ENCODE peak calls at places on chromosomes 12 and 14, in five cellular contexts. One of them, this sample, is unnamed.

GRCh38 chr14:37595809-37596595 is 573 bp downstream of the TTC6 start:
- DNase-seq in IMR-90: peak
- DNase-seq in trophoblast cell: peak
- DNase-seq in mesenchymal stem cell: peak
- DNase-seq in H1: peak
- DNase-seq in this sample: peak

GRCh38 chr14:52716160-52716559 is 9.2 kb downstream of the PSMC6 start:
- DNase-seq in IMR-90: peak
- DNase-seq in trophoblast cell: no peak
- DNase-seq in mesenchymal stem cell: no peak
- DNase-seq in H1: no peak
- DNase-seq in this sample: no peak

GRCh38 chr12:112112423-112113132 is 4.0 kb upstream of the NAA25 start:
- DNase-seq in IMR-90: no peak
- DNase-seq in trophoblast cell: no peak
- DNase-seq in mesenchymal stem cell: no peak
- DNase-seq in H1: no peak
- DNase-seq in this sample: peak

GRCh38 chr12:131578828-131579227 is 132.1 kb upstream of the SFSWAP start:
- DNase-seq in IMR-90: no peak
- DNase-seq in trophoblast cell: no peak
- DNase-seq in mesenchymal stem cell: no peak
- DNase-seq in H1: no peak
- DNase-seq in this sample: no peak

GRCh38 chr14:24084439-24084838 is 9.7 kb upstream of the PCK2 start:
- DNase-seq in IMR-90: no peak
- DNase-seq in trophoblast cell: no peak
- DNase-seq in mesenchymal stem cell: no peak
- DNase-seq in H1: no peak
- DNase-seq in this sample: peak

GRCh38 chr14:68665116-68665515 is 127.8 kb downstream of the ZFP36L1 start:
- DNase-seq in IMR-90: peak
- DNase-seq in trophoblast cell: no peak
- DNase-seq in mesenchymal stem cell: no peak
- DNase-seq in H1: peak
- DNase-seq in this sample: no peak

GRCh38 chr14:104316723-104317499 is 178.5 kb downstream of the KIF26A start:
- DNase-seq in IMR-90: no peak
- DNase-seq in trophoblast cell: no peak
- DNase-seq in mesenchymal stem cell: no peak
- DNase-seq in H1: no peak
- DNase-seq in this sample: no peak

GRCh38 chr12:43287991-43288390 is 264.0 kb downstream of the ADAMTS20 start:
- DNase-seq in IMR-90: peak
- DNase-seq in trophoblast cell: no peak
- DNase-seq in mesenchymal stem cell: no peak
- DNase-seq in H1: no peak
- DNase-seq in this sample: no peak

GRCh38 chr12:132851465-132851864 is 22.8 kb upstream of the GOLGA3 start:
- DNase-seq in IMR-90: no peak
- DNase-seq in trophoblast cell: no peak
- DNase-seq in mesenchymal stem cell: no peak
- DNase-seq in H1: no peak
- DNase-seq in this sample: no peak

GRCh38 chr12:102009796-102010195 is 52.0 kb downstream of the WASHC3 start:
- DNase-seq in IMR-90: no peak
- DNase-seq in trophoblast cell: no peak
- DNase-seq in mesenchymal stem cell: no peak
- DNase-seq in H1: no peak
- DNase-seq in this sample: no peak

GRCh38 chr12:110826592-110827200 is 20.1 kb upstream of the CCDC63 start:
- DNase-seq in IMR-90: peak
- DNase-seq in trophoblast cell: peak
- DNase-seq in mesenchymal stem cell: peak
- DNase-seq in H1: peak
- DNase-seq in this sample: peak

GRCh38 chr12:6821271-6821673 is 349 bp upstream of the GPR162 start:
- DNase-seq in IMR-90: peak
- DNase-seq in trophoblast cell: no peak
- DNase-seq in mesenchymal stem cell: peak
- DNase-seq in H1: peak
- DNase-seq in this sample: peak

GRCh38 chr12:180445-180844 is 33.5 kb downstream of the SLC6A12 start:
- DNase-seq in IMR-90: peak
- DNase-seq in trophoblast cell: no peak
- DNase-seq in mesenchymal stem cell: peak
- DNase-seq in H1: no peak
- DNase-seq in this sample: no peak

GRCh38 chr12:53200458-53201169 is 6.4 kb downstream of the ITGB7 start:
- DNase-seq in IMR-90: no peak
- DNase-seq in trophoblast cell: no peak
- DNase-seq in mesenchymal stem cell: no peak
- DNase-seq in H1: no peak
- DNase-seq in this sample: no peak

GRCh38 chr12:3461391-3461790 is 29.6 kb upstream of the PRMT8 start:
- DNase-seq in IMR-90: no peak
- DNase-seq in trophoblast cell: no peak
- DNase-seq in mesenchymal stem cell: no peak
- DNase-seq in H1: no peak
- DNase-seq in this sample: peak

GRCh38 chr12:89770391-89770790 is 61.8 kb upstream of the ATP2B1 start:
- DNase-seq in IMR-90: no peak
- DNase-seq in trophoblast cell: peak
- DNase-seq in mesenchymal stem cell: peak
- DNase-seq in H1: no peak
- DNase-seq in this sample: peak

GRCh38 chr12:92743026-92743425 is 40.2 kb downstream of the PLEKHG7 start:
- DNase-seq in IMR-90: no peak
- DNase-seq in trophoblast cell: no peak
- DNase-seq in mesenchymal stem cell: no peak
- DNase-seq in H1: no peak
- DNase-seq in this sample: no peak

GRCh38 chr12:3213171-3213570 is 136.0 kb downstream of the TSPAN9 start:
- DNase-seq in IMR-90: no peak
- DNase-seq in trophoblast cell: no peak
- DNase-seq in mesenchymal stem cell: no peak
- DNase-seq in H1: no peak
- DNase-seq in this sample: no peak

GRCh38 chr12:100718212-100718611 is 76.4 kb upstream of the ANO4 start:
- DNase-seq in IMR-90: no peak
- DNase-seq in trophoblast cell: no peak
- DNase-seq in mesenchymal stem cell: peak
- DNase-seq in H1: no peak
- DNase-seq in this sample: peak

GRCh38 chr12:40971911-40972310 is 216.2 kb upstream of the PDZRN4 start:
- DNase-seq in IMR-90: peak
- DNase-seq in trophoblast cell: no peak
- DNase-seq in mesenchymal stem cell: no peak
- DNase-seq in H1: no peak
- DNase-seq in this sample: no peak

GRCh38 chr12:112716099-112717093 is 75.2 kb upstream of the RPH3A start:
- DNase-seq in IMR-90: no peak
- DNase-seq in trophoblast cell: peak
- DNase-seq in mesenchymal stem cell: no peak
- DNase-seq in H1: peak
- DNase-seq in this sample: peak

GRCh38 chr12:87320724-87321123 is 708.5 kb downstream of the C12orf50 start:
- DNase-seq in IMR-90: no peak
- DNase-seq in trophoblast cell: no peak
- DNase-seq in mesenchymal stem cell: peak
- DNase-seq in H1: no peak
- DNase-seq in this sample: no peak

GRCh38 chr14:64683264-64683663 is 21.0 kb upstream of the PLEKHG3 start:
- DNase-seq in IMR-90: no peak
- DNase-seq in trophoblast cell: no peak
- DNase-seq in mesenchymal stem cell: no peak
- DNase-seq in H1: no peak
- DNase-seq in this sample: no peak

GRCh38 chr12:78703820-78704525 is 160.6 kb upstream of the SYT1 start:
- DNase-seq in IMR-90: peak
- DNase-seq in trophoblast cell: no peak
- DNase-seq in mesenchymal stem cell: peak
- DNase-seq in H1: no peak
- DNase-seq in this sample: peak

GRCh38 chr12:117853600-117853999 is 115.2 kb downstream of the KSR2 start:
- DNase-seq in IMR-90: no peak
- DNase-seq in trophoblast cell: peak
- DNase-seq in mesenchymal stem cell: no peak
- DNase-seq in H1: no peak
- DNase-seq in this sample: no peak

DNA sequence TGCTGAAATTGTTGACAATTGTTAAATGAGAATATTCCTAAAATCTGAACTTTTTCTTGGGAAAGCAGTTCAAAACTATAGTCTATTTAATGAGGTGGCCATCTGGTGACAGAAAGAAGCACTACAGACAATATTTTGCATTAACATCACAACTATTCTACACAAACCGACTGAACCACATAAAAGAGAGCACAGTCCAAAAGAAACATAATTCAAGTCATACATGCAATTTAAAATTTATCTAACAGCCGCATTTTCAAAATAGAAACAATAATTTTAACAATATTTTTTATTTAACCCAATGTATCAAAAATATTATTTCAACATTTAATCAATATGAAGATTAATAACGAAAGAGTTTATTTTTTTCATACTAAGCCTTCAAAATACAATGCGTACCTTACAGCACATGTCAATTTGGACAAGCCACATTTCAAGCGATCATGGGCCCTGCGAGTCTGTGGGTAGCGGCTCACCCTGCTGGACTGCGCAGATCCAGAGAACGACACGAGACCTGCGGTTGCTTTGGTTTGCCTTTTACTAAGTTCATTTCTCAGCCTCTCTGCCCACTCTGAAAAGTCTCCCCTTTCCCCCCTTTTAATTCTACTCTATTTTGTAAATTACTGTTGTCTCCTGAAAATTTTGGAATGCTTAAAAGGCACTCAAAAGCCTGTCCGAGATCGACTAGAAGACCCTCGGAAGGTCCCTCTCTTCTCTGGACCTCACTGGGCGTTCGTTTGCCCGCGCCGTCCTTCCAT is 941 bp upstream of the LRRC9 start:
- DNase-seq in IMR-90: peak
- DNase-seq in trophoblast cell: peak
- DNase-seq in mesenchymal stem cell: peak
- DNase-seq in H1: no peak
- DNase-seq in this sample: peak
- H2BK120ac ChIP-seq in IMR-90: no peak
- H2BK120ac ChIP-seq in trophoblast cell: peak
- H2BK120ac ChIP-seq in mesenchymal stem cell: no peak
- H2BK120ac ChIP-seq in H1: no peak
- H2BK120ac ChIP-seq in this sample: no peak

GRCh38 chr14:33948143-33948962 is 2.5 kb downstream of the EGLN3 start:
- DNase-seq in IMR-90: no peak
- DNase-seq in trophoblast cell: no peak
- DNase-seq in mesenchymal stem cell: no peak
- DNase-seq in H1: no peak
- DNase-seq in this sample: no peak

GRCh38 chr14:33952541-33952940 is 1.7 kb upstream of the EGLN3 start:
- DNase-seq in IMR-90: no peak
- DNase-seq in trophoblast cell: no peak
- DNase-seq in mesenchymal stem cell: no peak
- DNase-seq in H1: no peak
- DNase-seq in this sample: no peak

GRCh38 chr14:33951183-33951840 is 438 bp upstream of the EGLN3 start:
- DNase-seq in IMR-90: no peak
- DNase-seq in trophoblast cell: no peak
- DNase-seq in mesenchymal stem cell: peak
- DNase-seq in H1: no peak
- DNase-seq in this sample: peak

GRCh38 chr14:33949051-33950037 is 1.5 kb downstream of the EGLN3 start:
- DNase-seq in IMR-90: no peak
- DNase-seq in trophoblast cell: no peak
- DNase-seq in mesenchymal stem cell: peak
- DNase-seq in H1: no peak
- DNase-seq in this sample: peak

DNA sequence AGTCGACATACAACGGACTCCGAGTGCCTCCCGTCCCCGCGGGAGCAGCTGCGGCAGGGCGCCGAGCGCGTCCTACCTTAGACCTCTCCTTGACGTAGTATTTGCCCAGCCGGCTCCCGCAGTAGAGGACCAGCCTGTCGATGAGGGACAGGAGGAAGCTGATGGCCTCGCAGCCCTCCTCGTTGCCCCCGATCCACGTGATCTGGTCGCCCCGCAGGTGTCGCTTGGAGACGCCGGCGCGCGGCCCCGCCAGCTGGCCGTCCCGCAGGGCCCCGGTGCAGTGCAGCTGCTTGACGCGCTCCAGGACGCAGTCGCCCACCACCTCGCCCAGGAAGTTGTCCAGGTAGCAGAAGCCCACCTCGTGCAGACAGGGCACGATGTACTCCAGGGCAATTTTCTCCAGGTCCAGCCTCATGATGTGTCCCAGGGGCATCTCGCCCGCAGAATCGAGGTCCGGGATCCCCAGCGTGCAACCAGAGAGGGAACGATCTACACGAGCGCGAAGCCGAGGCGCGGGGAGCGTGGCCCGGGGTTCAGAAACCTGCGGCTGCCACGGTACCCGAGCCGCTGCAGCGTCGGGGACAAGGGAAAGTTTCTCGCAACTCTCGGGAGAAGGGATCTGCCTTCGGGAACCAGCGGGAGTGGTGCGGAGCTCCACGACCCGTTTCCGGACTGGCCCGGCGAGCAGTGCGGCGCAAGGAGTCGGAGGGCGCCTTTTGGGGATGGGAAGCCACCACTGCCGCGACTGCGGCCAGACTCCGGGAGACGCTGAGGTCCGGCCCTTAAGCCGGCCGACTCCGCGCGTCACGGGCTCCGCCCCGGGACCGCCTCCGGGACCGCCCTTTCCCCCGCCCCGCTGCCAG is at the start of gene EGLN3:
- DNase-seq in IMR-90: peak
- DNase-seq in trophoblast cell: peak
- DNase-seq in mesenchymal stem cell: peak
- DNase-seq in H1: peak
- DNase-seq in this sample: peak
- H3K4me3 ChIP-seq in IMR-90: peak
- H3K4me3 ChIP-seq in trophoblast cell: peak
- H3K4me3 ChIP-seq in mesenchymal stem cell: peak
- H3K4me3 ChIP-seq in H1: peak
- H3K4me3 ChIP-seq in this sample: peak

GRCh38 chr14:69712637-69713088 is 54.3 kb upstream of the SRSF5 start:
- DNase-seq in IMR-90: no peak
- DNase-seq in trophoblast cell: no peak
- DNase-seq in mesenchymal stem cell: no peak
- DNase-seq in H1: peak
- DNase-seq in this sample: peak
- H2BK120ac ChIP-seq in IMR-90: peak
- H2BK120ac ChIP-seq in trophoblast cell: peak
- H2BK120ac ChIP-seq in mesenchymal stem cell: no peak
- H2BK120ac ChIP-seq in H1: peak
- H2BK120ac ChIP-seq in this sample: no peak

DNA sequence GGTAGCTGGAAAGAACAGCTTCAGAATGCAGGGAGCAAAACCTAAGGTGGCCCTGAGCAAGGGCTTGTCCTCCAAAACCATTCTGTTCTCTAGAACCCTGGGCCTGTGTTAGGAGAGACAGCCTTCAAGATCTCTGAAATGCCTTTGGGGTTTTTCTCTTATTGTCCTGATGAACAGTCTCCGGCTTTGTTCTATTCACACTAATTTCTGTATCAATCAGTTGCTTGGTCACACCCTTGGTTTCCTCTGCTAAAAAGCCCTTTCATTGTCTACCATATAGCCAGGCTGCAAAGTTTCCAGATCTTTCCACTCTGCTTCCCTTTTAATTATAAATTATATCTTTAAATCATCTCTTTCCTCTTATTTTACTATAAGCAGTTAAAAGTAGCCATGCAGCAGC is 219.9 kb upstream of the ARID2 start:
- DNase-seq in IMR-90: no peak
- DNase-seq in trophoblast cell: no peak
- DNase-seq in mesenchymal stem cell: no peak
- DNase-seq in H1: no peak
- DNase-seq in this sample: no peak
- H3K4me3 ChIP-seq in IMR-90: no peak
- H3K4me3 ChIP-seq in trophoblast cell: no peak
- H3K4me3 ChIP-seq in mesenchymal stem cell: no peak
- H3K4me3 ChIP-seq in H1: no peak
- H3K4me3 ChIP-seq in this sample: no peak